ENCODE peak calls at places on chromosomes 13 and 19, in four cellular contexts. B is A549, C is tibial nerve, H is Caco-2. Q is an unnamed sample. For H3K4me1, the result is how much of the 10 kb centered on the place peaks cover.

GRCh38 chr19:6218497-6219146 is 61.2 kb downstream of the MLLT1 start:
- DNase-seq in B (peak), C (peak), H (peak), Q (peak)

GRCh38 chr13:101455863-101456262 is 3.4 kb downstream of the ITGBL1 start:
- DNase-seq in B (peak), C (no peak), H (no peak), Q (no peak)

GRCh38 chr19:14112809-14113385 is 4.7 kb downstream of the PRKACA start:
- DNase-seq in H (no peak), C (peak), B (no peak), Q (no peak)

GRCh38 chr19:3683405-3683865 is 16.8 kb downstream of the PIP5K1C start:
- DNase-seq in B (no peak), C (no peak), H (no peak), Q (no peak)

GRCh38 chr13:49098771-49099512 is 121.2 kb upstream of the MLNR start:
- DNase-seq in H (peak), C (no peak), B (no peak), Q (no peak)

GRCh38 chr19:805161-805561 is 7.9 kb downstream of the PTBP1 start:
- DNase-seq in C (no peak), H (no peak), B (no peak), Q (no peak)

GRCh38 chr13:70107498-70108271 is at the start of gene ATXN8OS:
- DNase-seq in B (no peak), H (no peak), C (no peak), Q (no peak)

GRCh38 chr13:103303078-103303651 is 236.9 kb upstream of the SLC10A2 start:
- DNase-seq in H (no peak), C (no peak), B (no peak), Q (no peak)

GRCh38 chr19:9847087-9847671 is 12.1 kb downstream of the PIN1 start:
- DNase-seq in H (peak), B (peak), C (no peak), Q (peak)

GRCh38 chr13:20159646-20160345 is 1.1 kb downstream of the GJA3 start:
- DNase-seq in C (no peak), B (no peak), H (no peak), Q (no peak)

GRCh38 chr13:71772376-71772775 is 94.6 kb downstream of the DACH1 start:
- DNase-seq in H (no peak), B (no peak), C (no peak), Q (no peak)

GRCh38 chr13:95137096-95137495 is 164.2 kb downstream of the ABCC4 start:
- DNase-seq in B (no peak), C (no peak), H (no peak), Q (no peak)

GRCh38 chr19:40601061-40601973 is at the start of gene LTBP4:
- DNase-seq in C (no peak), B (no peak), H (peak), Q (no peak)

GRCh38 chr19:11581740-11582139 is 4.3 kb upstream of the ACP5 start:
- DNase-seq in C (no peak), H (no peak), B (no peak), Q (no peak)

GRCh38 chr13:44218501-44219240 is 155.0 kb upstream of the SERP2 start:
- DNase-seq in H (peak), B (no peak), C (peak), Q (peak)

GRCh38 chr19:3470500-3471128 is 9.7 kb downstream of the SMIM24 start:
- DNase-seq in B (no peak), H (no peak), C (no peak), Q (no peak)

GRCh38 chr13:75621147-75621546 is 15.0 kb upstream of the LMO7 start:
- DNase-seq in B (no peak), C (no peak), H (no peak), Q (no peak)

GRCh38 chr19:10961073-10961762 is 388 bp downstream of the SMARCA4 start:
- DNase-seq in H (peak), B (no peak), C (peak), Q (peak)

GRCh38 chr19:1825909-1826556 is 14.0 kb upstream of the ATP8B3 start:
- DNase-seq in C (peak), B (peak), H (peak), Q (no peak)

GRCh38 chr13:21000647-21001046 is 60.7 kb downstream of the LATS2 start:
- DNase-seq in H (no peak), C (no peak), B (no peak), Q (no peak)

GRCh38 chr19:16584825-16585801 is 12.9 kb upstream of the SLC35E1 start:
- DNase-seq in H (no peak), C (no peak), B (no peak), Q (no peak)

DNA sequence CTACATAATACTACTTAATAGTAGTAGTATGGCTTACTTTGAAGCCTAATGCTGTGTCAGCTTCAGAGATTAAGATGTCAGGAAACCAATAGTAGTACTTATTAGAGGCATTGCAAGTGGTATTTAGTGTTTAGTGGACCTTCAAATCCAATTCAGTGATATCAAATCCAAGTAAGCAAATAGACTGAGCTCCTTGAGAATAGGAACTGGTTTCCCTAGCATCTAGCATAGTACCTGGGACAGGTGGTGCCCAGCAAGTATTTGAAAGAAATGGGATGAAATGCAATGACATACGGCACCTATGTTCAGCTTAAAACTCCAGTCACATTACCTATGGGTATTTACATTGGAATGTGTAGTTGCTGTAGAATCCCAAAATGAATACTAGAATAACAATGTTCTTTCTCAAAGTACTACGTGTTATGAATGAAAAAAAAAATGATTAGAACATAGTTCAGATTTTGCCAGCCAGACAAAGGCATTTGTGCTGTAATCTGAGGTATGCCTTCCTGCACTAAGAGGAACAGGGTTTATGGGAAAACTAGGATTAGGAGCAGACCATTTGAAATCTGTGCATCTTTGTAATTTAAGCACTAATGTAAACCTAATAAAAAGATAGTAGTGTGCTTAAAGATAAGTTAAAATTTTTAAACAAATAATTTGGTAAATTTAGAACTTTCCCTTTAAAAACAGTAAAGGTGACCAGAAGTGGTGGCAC is 17.1 kb downstream of the LSM14A start:
- DNase-seq in C (no peak), B (no peak), H (no peak), Q (no peak)
- H3K4me1 ChIP-seq in C (under half), B (half or more), H (under half), Q (under half)

DNA sequence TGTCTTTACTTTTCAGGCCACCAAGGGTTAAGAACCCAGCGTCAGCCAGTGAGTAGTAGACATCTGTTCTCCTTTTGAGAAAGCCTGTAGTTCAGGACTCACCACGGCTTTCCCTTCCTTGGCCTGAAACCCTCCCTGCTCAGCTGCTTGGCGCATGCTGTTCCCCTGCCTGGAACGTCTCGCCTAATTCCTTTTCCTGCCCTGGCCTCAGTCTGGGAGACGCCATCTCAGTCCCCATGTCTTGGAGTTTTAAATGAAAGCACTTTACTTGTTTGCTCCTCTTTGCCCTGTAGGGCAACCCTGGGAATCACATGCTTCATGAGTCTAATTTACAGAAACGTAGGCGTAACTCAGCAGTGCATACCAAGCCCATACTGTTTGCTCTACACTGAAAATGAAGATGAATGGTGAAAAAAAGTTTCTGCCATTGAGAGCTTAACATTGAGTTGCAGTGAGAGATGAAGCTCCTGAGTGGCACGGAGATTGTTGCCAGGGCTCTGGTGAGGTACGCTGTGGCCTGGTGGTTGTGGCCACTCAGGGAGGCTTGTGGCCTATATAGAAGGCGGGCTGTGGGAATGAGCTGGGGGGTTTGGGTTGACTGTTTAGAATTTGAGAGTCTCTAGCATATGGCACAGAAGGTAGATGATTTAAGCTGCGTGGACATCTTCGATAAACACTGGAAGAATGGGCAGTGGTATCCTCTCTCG is 52.8 kb downstream of the GATAD2A start:
- DNase-seq in C (no peak), B (no peak), H (no peak), Q (no peak)
- H3K4me1 ChIP-seq in C (half or more), B (under half), H (under half), Q (under half)

DNA sequence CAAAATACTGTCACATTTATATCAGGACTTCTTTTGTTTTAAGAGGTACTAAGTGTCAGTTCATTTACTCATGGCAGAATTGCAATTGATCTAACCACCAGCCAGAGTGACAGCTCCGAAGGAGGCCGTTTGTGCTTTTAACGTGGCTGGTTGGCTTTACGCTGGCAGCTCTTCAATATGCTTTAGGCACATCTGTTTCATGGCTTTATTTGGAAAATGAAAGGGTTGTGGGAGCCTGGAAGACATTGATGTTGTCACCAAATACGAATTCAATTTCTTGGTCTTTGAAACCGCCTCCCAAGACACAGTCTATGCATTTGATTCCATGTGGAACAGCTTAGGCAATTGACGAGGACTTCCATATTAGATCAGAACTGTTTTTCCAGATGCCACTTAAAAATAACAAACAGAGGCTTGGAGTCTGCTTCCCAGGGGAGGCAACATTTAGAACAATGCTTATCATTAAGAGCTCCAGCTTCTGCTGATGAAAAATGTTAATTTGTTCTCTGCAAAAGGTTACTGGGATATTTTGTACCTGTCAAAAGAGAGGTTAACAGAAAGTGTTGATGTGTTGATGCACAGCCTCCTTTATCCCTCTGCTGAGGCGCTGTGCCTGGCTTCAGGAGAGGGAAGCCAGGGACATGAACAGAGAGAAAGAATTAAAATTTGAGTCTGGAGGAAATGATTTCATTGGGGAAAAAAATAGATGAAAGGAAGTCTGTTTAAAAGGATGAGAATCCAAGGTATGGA is 64.0 kb upstream of the TNFRSF19 start:
- DNase-seq in H (no peak), B (no peak), C (no peak), Q (no peak)
- H3K4me1 ChIP-seq in H (under half), B (under half), C (under half), Q (under half)

DNA sequence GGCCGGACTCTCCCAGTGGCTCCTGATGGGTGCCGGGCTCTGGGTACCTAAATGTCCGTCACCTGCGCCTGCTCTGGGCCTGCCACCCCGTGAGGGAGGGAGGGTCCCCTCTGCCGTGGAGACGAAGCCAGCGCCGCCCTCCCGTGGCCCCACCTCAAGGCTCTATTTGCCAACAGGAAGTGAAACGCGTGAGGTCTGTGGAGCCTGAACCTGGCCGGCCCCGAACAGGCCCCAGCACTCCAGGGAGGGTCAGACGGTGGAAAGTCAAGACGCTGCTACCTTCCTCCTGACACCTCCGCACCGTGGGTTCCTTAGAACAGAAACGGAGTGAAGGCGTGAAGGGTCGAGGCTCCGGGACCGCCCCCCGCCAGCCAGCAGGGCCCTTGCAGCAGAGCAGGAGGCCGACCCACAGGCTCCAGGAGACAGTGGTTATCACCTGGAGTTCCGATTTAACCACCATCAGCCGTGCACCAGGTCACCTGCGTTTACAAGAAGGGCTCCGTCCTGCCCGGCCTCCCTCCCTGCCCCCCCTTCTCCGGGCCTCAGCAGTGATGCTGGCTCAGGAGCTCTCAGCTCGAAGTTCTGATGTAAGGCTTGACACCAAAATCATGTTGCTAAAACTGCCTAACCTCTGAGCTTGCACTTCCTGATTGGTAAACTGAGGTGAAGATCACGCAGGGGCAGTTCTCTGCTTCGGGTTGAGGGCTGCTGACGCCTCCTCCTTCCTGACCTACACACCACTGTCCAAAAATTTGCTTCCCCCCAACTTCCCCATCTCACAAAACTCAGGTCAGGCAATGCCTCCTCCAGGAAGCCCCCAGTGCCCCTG is 50.9 kb upstream of the C13orf46 start:
- DNase-seq in B (no peak), H (no peak), C (no peak), Q (no peak)
- H3K4me1 ChIP-seq in B (under half), H (under half), C (under half), Q (under half)

DNA sequence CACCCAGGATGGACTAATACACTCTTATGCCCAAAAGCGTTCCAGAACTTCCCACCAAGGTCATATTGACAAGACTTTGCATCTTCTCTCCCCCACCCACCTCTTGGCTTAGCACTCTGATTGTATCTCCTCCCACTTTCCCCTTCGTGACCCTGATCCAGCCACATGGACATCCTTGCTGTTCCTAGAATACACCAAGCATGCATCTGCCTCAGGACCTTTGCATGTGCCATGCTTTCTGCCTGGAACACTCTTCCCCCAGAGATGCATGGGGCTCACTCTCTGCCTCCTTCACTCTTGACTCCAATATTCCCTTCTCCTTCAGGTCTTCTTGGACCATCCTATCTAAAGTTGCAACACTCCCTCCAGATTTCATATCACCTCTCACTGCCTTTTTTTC is 16.2 kb upstream of the LAIR1 start:
- DNase-seq in C (no peak), B (no peak), H (no peak), Q (no peak)
- H3K4me1 ChIP-seq in C (under half), B (under half), H (under half), Q (under half)

DNA sequence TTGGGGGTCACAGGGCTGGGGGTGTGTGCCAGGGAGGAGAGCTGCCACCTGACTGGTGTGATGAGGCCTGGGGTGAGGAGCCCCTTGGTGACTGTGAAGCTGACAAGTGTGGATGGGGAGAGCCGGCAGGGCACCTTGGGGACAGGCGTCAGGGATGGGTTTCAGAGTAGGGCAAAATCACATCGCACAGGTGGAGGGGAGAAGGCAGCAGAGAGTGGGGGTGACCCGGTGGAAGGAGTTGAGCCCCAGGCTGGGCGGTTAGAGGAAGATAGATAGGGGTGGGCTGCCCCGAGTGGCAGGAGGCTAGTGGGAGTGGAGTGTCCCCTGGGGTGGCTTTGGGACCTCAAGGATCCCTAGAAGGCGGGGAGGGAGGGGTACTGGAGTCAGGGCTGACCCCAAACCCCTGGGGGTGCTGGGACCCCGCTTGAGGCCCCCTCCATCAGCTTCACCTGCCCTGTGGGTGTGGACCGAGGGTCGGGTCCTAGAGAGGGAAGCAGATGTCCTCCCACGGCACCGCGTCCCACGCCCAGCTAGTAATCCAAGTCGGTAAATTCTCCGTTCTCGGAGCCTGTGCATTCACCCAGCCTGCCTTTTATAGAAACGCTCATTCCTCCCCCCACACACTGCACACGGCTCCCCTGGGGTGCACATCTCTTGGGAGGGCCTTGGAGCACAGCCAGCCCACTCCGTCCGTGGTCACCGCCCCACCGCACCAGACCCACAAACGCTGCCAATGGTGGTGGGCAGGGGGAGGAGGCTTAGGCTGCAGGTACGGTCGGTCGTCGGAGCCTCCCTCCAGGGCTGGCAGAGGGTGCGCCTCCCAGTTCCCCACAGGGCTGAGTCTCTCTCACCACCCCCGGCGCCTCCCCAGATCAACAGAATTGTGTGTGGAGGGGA is 2.4 kb downstream of the CTXN1 start:
- DNase-seq in B (no peak), H (no peak), C (no peak), Q (no peak)
- H3K4me1 ChIP-seq in B (under half), H (under half), C (under half), Q (half or more)